ENCODE peak calls at places on chromosomes 4 and X, in four cellular contexts. One of them, this sample, is unnamed.

GRCh38 chr4:149409186-149410056 is 406.2 kb downstream of the IQCM start:
- DNase-seq in NCI-H2081: peak; percentile 29
- DNase-seq in left colon: no peak
- DNase-seq in Kasumi-1: no peak
- DNase-seq in this sample: no peak

GRCh38 chrX:95063554-95063953 is 1389.5 kb downstream of the FAM133A start:
- DNase-seq in Kasumi-1: no peak
- DNase-seq in NCI-H2081: no peak
- DNase-seq in left colon: no peak
- DNase-seq in this sample: no peak

GRCh38 chrX:85569691-85570090 is 190.2 kb upstream of the POF1B start:
- DNase-seq in NCI-H2081: peak; percentile 64
- DNase-seq in Kasumi-1: no peak
- DNase-seq in left colon: no peak
- DNase-seq in this sample: no peak

GRCh38 chrX:17559728-17560379 is 177.4 kb upstream of the SCML1 start:
- DNase-seq in NCI-H2081: no peak
- DNase-seq in Kasumi-1: peak; percentile 2
- DNase-seq in left colon: no peak
- DNase-seq in this sample: no peak

GRCh38 chrX:45849261-45849660 is 648.6 kb upstream of the DIPK2B start:
- DNase-seq in left colon: no peak
- DNase-seq in Kasumi-1: peak; percentile 33
- DNase-seq in NCI-H2081: peak; percentile 55
- DNase-seq in this sample: peak; percentile 64

GRCh38 chrX:46325312-46325877 is 219.8 kb downstream of the ZNF674 start:
- DNase-seq in Kasumi-1: no peak
- DNase-seq in NCI-H2081: no peak
- DNase-seq in left colon: no peak
- DNase-seq in this sample: no peak

GRCh38 chrX:119736206-119736764 is 22.1 kb upstream of the SOWAHD start:
- DNase-seq in Kasumi-1: no peak
- DNase-seq in NCI-H2081: no peak
- DNase-seq in left colon: no peak
- DNase-seq in this sample: no peak

GRCh38 chr4:23747131-23747752 is 142.6 kb downstream of the PPARGC1A start:
- DNase-seq in Kasumi-1: no peak
- DNase-seq in NCI-H2081: no peak
- DNase-seq in left colon: peak; percentile 68
- DNase-seq in this sample: no peak

GRCh38 chrX:103565752-103566151 is 19.6 kb upstream of the TCEAL4 start:
- DNase-seq in Kasumi-1: no peak
- DNase-seq in left colon: no peak
- DNase-seq in NCI-H2081: no peak
- DNase-seq in this sample: no peak

GRCh38 chr4:168924648-168925047 is 85.4 kb downstream of the CBR4 start:
- DNase-seq in left colon: no peak
- DNase-seq in NCI-H2081: no peak
- DNase-seq in Kasumi-1: no peak
- DNase-seq in this sample: no peak

GRCh38 chr4:61160484-61160883 is 39.6 kb upstream of the ADGRL3 start:
- DNase-seq in left colon: no peak
- DNase-seq in Kasumi-1: no peak
- DNase-seq in NCI-H2081: no peak
- DNase-seq in this sample: no peak

GRCh38 chr4:182212211-182212761 is 30.9 kb upstream of the TENM3 start:
- DNase-seq in left colon: no peak
- DNase-seq in NCI-H2081: no peak
- DNase-seq in Kasumi-1: no peak
- DNase-seq in this sample: no peak

GRCh38 chr4:80197601-80198444 is 520 bp downstream of the PRDM8 start:
- DNase-seq in Kasumi-1: peak; percentile 32
- DNase-seq in NCI-H2081: peak; percentile 65
- DNase-seq in left colon: no peak
- DNase-seq in this sample: no peak

GRCh38 chrX:104913348-104913747 is 307.1 kb downstream of the TEX13A start:
- DNase-seq in Kasumi-1: peak; percentile 32
- DNase-seq in NCI-H2081: no peak
- DNase-seq in left colon: no peak
- DNase-seq in this sample: peak; percentile 2